ENCODE peak calls at places on chromosomes 13 and 19, in nine cellular contexts. S, Y, H, Q, M, G, X, P and D are unnamed samples. For H3K27me3 and H3K9me3, the result is how much of the 10 kb centered on the place peaks cover.

GRCh38 chr13:46127336-46128023 is 22.6 kb upstream of the CPB2 start:
- DNase-seq in S (no peak), Y (no peak), H (no peak), Q (no peak), M (no peak), G (no peak), X (peak), P (no peak), D (no peak)

GRCh38 chr13:76609643-76610042 is 276.6 kb downstream of the KCTD12 start:
- DNase-seq in S (no peak), Y (no peak), H (no peak), Q (no peak), M (no peak), G (no peak), X (no peak), P (no peak), D (no peak)

GRCh38 chr19:42316223-42317211 is 3.4 kb downstream of the TMEM145 start:
- DNase-seq in S (no peak), Y (no peak), H (no peak), Q (no peak), M (no peak), G (no peak), X (peak), P (peak), D (no peak)

GRCh38 chr13:41019027-41019487 is at the start of gene ELF1:
- DNase-seq in S (no peak), Y (peak), H (no peak), Q (no peak), M (peak), G (peak), X (no peak), P (peak), D (peak)

GRCh38 chr13:111904701-111905608 is 162.0 kb upstream of the SOX1 start:
- DNase-seq in S (peak), Y (peak), H (no peak), Q (peak), M (no peak), G (peak), X (no peak), P (no peak), D (peak)

GRCh38 chr19:7595466-7596133 is at the start of gene CAMSAP3:
- DNase-seq in S (peak), Y (no peak), H (no peak), Q (no peak), M (peak), G (peak), X (peak), P (peak), D (peak)

GRCh38 chr13:57739791-57740190 is 108.2 kb downstream of the PCDH17 start:
- DNase-seq in S (no peak), Y (no peak), H (no peak), Q (no peak), M (no peak), G (no peak), X (no peak), P (no peak), D (no peak)

GRCh38 chr13:111177081-111177711 is 62.1 kb downstream of the ARHGEF7 start:
- DNase-seq in S (no peak), Y (no peak), H (no peak), Q (peak), M (peak), G (no peak), X (peak), P (no peak), D (peak)

GRCh38 chr19:16078311-16078758 is 2.0 kb downstream of the TPM4 start:
- DNase-seq in S (no peak), Y (no peak), H (no peak), Q (peak), M (peak), G (no peak), X (no peak), P (no peak), D (no peak)

GRCh38 chr13:110815471-110816204 is 99.2 kb downstream of the ANKRD10 start:
- DNase-seq in S (peak), Y (no peak), H (no peak), Q (peak), M (peak), G (no peak), X (no peak), P (no peak), D (no peak)

GRCh38 chr13:38385152-38385891 is 35.7 kb downstream of the UFM1 start:
- DNase-seq in S (no peak), Y (no peak), H (no peak), Q (no peak), M (no peak), G (no peak), X (no peak), P (no peak), D (no peak)

GRCh38 chr19:45994989-45995714 is at the start of gene CCDC61:
- DNase-seq in S (peak), Y (peak), H (peak), Q (peak), M (peak), G (peak), X (peak), P (peak), D (peak)
- TF ChIP-seq CTCF in S (no peak), Y (no peak), H (no peak), Q (no peak), M (no peak), G (no peak), X (no peak), P (no peak), D (no peak)

DNA sequence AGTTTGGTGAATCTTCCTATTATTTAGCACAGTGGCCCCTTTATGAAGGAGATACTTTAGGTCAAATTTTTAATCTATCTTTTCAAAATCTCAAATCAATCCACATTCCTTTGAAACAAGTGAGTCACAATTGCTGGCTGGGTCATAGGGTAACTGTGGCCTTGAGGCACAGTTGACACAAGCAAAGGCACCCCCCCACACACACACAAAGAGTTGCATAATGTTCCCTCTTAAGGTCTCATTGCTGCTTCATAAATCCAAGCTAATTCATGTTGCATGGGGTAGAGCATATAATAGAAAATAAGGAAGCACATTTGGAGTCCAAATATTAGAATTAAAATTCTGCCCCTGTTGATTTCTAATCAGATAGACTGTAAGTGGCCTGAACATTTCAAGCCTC is 171.5 kb downstream of the DLEU7 start:
- DNase-seq in S (no peak), Y (no peak), H (no peak), Q (no peak), M (peak), G (peak), X (no peak), P (no peak), D (no peak)
- H3K27me3 ChIP-seq in S (under half), Y (under half), H (under half), Q (under half), M (under half), G (under half), X (under half), P (under half), D (under half)

GRCh38 chr19:57606931-57607330 is 7.1 kb upstream of the ZNF134 start:
- DNase-seq in S (no peak), Y (no peak), H (no peak), Q (no peak), M (no peak), G (no peak), X (no peak), P (no peak), D (no peak)
- H3K9me3 ChIP-seq in S (under half), Y (under half), H (half or more), Q (half or more), M (under half), G (under half), X (under half), P (under half), D (under half)

DNA sequence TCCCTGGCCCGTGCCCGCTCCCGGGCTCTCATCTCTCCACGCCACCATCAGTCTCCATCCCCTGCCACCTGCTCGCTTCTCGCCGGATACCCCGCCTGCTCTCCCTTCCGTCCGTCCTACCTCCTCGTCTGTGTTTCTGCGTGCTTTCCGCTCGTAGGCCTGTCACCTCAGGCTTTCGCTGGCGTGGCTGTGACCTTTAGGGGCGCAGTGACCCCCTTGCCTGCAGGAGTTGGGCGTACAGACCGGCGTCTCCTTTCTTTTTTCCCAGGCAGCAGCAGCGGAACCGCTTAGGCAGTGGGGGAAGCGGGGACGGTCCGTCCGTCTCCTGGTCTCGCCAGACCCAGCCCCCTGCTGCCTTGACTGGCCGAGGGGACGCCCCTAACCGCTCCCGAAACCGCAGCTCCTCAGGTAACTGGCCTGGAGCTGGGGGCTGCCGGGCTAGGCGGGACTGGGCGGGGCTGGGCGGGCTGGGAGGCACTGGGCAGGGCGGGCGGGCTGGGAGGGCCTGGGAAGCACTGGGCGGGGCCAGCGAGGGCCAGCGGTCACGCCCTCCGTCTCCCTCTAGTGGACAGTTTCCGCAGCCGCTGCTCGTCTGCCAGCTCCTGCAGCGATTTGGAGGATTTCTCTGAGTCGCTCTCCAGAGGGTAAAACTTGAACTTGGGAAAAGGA is 6.3 kb downstream of the PGLYRP1 start:
- DNase-seq in S (peak), Y (peak), H (peak), Q (peak), M (peak), G (peak), X (peak), P (peak), D (peak)
- TF ChIP-seq CTCF in S (peak), Y (peak), H (peak), Q (peak), M (peak), G (peak), X (peak), P (peak), D (peak)

GRCh38 chr19:11279505-11280236 is 16.3 kb upstream of the TSPAN16 start:
- DNase-seq in S (no peak), Y (no peak), H (no peak), Q (no peak), M (no peak), G (no peak), X (no peak), P (no peak), D (no peak)
- H3K27me3 ChIP-seq in S (under half), Y (under half), H (under half), Q (under half), M (under half), G (under half), X (under half), P (under half), D (under half)

DNA sequence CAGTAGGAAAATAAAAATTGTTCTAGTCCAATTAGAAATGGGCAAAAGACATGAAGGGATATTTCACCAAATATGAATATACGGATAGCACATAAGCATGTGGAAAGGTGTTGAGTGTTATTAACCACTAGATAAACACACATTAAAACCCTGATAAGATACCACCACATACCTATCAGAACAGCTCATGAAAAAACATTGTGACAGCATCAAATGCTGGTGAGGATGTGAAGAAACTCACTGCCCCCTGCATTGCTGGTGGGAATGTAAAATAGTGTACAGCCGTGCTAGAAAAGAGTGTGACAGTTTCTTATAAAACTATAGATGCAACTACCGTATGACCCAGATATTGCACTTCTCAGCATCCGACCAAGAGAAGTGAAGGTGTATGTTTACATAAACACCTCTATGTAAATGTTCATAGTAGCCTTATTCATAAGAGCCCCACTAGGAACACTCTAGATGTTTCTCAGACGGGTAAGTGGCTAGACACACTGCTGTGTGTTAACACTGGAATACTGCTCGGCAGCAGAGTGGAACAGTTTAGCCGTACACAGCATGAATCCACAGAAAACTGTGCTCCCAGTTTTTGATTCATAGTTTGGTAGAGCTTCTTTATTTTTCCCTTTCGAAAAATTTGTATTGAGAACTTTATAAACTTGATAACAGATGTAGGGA is 321.1 kb downstream of the MYO16 start:
- DNase-seq in S (no peak), Y (no peak), H (no peak), Q (no peak), M (no peak), G (no peak), X (no peak), P (no peak), D (no peak)
- H3K9me3 ChIP-seq in S (under half), Y (under half), H (under half), Q (under half), M (under half), G (under half), X (under half), P (under half), D (under half)

DNA sequence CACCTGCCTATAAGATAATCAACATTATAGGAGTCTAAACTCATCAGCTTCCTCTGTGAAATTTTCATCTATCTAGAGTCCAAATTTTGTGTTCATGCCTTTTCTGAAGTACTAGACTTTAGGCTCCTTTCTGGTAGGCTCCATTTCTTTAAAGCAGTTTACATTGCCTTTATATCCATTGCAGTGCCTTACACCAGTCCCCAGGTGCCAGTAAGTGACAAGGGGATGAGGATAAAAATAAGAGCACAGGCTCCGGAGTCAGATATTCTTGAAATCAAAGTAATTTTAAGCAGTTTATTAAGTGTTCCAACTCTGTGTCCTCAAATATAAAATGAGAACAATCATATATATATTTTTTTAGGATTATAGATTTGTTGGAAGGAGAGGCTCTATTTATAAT is 10.6 kb upstream of the CYSLTR2 start:
- DNase-seq in S (no peak), Y (no peak), H (no peak), Q (no peak), M (no peak), G (no peak), X (no peak), P (no peak), D (no peak)
- TF ChIP-seq CTCF in S (no peak), Y (no peak), H (no peak), Q (no peak), M (no peak), G (no peak), X (no peak), P (no peak), D (peak)

DNA sequence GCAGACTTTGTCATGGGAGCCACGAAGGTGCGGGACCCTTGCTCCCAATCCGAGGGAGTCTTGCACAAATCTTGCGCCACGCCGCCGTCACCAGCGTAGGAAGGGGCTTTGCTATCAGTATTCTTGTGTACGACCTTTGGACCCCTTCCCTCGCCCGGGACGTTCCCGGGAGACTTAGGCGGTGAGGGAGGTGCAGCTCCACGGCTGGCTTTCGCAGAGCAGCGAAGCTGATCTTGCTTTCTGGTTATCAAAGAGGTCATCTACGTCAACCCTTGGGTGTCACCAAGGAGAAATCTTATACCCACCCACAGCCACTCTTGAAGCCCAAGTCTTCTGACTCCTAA is 583 bp downstream of the TECR start:
- DNase-seq in S (no peak), Y (no peak), H (no peak), Q (no peak), M (no peak), G (peak), X (no peak), P (peak), D (no peak)
- H3K27me3 ChIP-seq in S (under half), Y (under half), H (under half), Q (under half), M (under half), G (under half), X (under half), P (under half), D (under half)

DNA sequence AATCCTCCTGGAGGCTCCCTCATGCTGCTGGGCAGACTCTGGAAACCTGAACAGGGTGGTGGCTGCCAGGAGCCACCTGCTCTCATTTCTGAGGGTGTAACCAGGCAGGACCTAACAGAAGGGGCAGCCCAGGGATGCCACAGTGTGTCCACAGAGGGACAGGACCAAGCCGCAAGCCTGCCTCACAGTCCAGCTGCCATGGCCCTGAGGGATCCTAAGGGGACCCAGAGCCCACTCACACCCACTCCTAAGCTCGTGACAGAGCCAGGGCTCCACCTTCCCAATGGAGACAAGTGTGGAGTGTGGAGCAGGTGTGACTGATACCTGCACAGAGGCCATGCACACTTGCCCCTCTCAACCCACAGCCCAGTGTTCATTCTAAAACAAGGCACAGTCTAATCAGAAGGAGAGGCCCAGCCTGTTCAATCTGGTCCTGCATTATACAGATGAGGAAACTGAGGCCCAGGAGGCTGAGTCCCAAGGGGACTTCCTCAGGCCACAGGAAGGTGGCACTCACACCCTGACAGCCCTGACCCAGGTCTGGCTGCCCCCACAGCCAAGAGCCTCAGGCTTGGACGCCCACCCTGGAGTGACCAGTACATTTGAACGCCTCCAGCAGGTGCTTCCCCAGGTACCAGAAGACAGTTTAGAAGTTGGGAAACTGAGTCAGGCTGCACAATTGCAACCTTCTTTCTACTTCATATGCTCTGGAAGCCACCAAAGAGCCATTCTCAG is 220.1 kb downstream of the TUBA3C start:
- DNase-seq in S (no peak), Y (no peak), H (no peak), Q (no peak), M (no peak), G (no peak), X (no peak), P (no peak), D (no peak)
- H3K9me3 ChIP-seq in S (half or more), Y (under half), H (under half), Q (under half), M (half or more), G (under half), X (under half), P (under half), D (under half)

GRCh38 chr19:10566408-10566657 is 523 bp upstream of the KRI1 start:
- DNase-seq in S (no peak), Y (no peak), H (no peak), Q (no peak), M (no peak), G (no peak), X (no peak), P (no peak), D (no peak)

GRCh38 chr19:10567696-10568443 is 909 bp downstream of the CDKN2D start:
- DNase-seq in S (no peak), Y (no peak), H (no peak), Q (no peak), M (no peak), G (no peak), X (no peak), P (no peak), D (no peak)

GRCh38 chr19:10568444-10568825 is 344 bp downstream of the CDKN2D start:
- DNase-seq in S (peak), Y (no peak), H (no peak), Q (no peak), M (peak), G (peak), X (peak), P (no peak), D (no peak)

GRCh38 chr19:10566658-10567410 is 1.0 kb upstream of the KRI1 start:
- DNase-seq in S (no peak), Y (no peak), H (no peak), Q (no peak), M (no peak), G (no peak), X (no peak), P (no peak), D (no peak)

DNA sequence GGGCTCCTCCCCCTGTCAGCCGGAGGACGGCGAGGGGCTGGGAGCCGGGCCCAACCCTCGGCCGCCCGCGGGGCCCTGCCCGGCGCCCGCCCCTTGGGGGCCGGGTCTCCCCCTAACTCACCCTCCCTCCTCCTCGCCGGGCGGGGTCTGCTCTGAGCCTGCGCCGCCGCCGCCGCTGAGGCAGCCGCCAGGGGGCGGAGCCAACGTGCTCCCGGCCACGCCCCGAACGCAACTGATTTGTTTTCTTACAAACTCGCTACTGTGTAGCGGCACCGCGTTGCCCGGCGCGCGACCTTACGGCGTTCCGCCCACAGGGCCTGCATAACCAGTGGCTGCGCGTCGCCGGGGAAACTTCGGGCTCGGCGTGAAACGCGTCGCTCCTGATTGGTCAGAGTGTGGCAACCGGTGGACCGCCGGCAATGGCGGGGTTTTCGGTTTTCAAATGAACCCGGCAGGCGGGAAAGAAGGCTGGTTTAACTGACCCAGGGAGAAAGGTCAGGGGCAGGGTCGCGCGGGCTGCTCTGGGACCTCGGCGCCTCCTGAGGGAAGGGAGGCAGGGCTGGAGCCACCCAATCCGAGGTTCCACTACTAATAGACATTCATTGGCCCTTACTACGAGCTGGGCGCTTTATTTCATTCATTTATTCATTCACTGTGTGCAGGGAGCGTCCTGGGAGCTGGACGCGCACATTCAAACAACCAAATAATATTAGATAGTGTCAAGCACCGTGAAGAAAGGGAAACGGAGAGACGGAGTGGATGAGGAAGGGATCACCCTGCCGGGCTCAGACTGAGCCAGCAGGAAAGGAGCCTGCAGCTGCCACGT is at the start of gene CDKN2D:
- DNase-seq in S (peak), Y (peak), H (peak), Q (peak), M (peak), G (peak), X (peak), P (peak), D (peak)
- TF ChIP-seq CTCF in S (no peak), Y (no peak), H (peak), Q (peak), M (peak), G (no peak), X (peak), P (peak), D (no peak)